ENCODE peak calls at places on chromosomes 6 and 20, in five cellular contexts. One of them, this sample, is unnamed.

GRCh38 chr20:56409521-56409920 is 2.5 kb upstream of the CASS4 start:
- DNase-seq in neural progenitor cell: no peak
- DNase-seq in endothelial cell of umbilical vein: no peak
- DNase-seq in DND-41: no peak
- DNase-seq in fibroblast of lung: no peak
- DNase-seq in this sample: no peak

GRCh38 chr20:51021067-51022025 is 1.6 kb downstream of the KCNG1 start:
- DNase-seq in DND-41: no peak
- DNase-seq in neural progenitor cell: peak
- DNase-seq in endothelial cell of umbilical vein: no peak
- DNase-seq in fibroblast of lung: peak
- DNase-seq in this sample: peak

GRCh38 chr6:151148111-151148510 is 91.7 kb upstream of the AKAP12 start:
- DNase-seq in neural progenitor cell: no peak
- DNase-seq in fibroblast of lung: no peak
- DNase-seq in endothelial cell of umbilical vein: no peak
- DNase-seq in DND-41: no peak
- DNase-seq in this sample: no peak

GRCh38 chr6:80639243-80639642 is 532.8 kb downstream of the BCKDHB start:
- DNase-seq in neural progenitor cell: no peak
- DNase-seq in fibroblast of lung: peak
- DNase-seq in endothelial cell of umbilical vein: no peak
- DNase-seq in DND-41: no peak
- DNase-seq in this sample: peak

GRCh38 chr6:25456249-25456648 is 177.1 kb downstream of the CARMIL1 start:
- DNase-seq in neural progenitor cell: no peak
- DNase-seq in DND-41: no peak
- DNase-seq in fibroblast of lung: no peak
- DNase-seq in endothelial cell of umbilical vein: no peak
- DNase-seq in this sample: no peak

GRCh38 chr6:142696123-142696522 is 248.9 kb downstream of the HIVEP2 start:
- DNase-seq in neural progenitor cell: no peak
- DNase-seq in endothelial cell of umbilical vein: no peak
- DNase-seq in DND-41: no peak
- DNase-seq in fibroblast of lung: no peak
- DNase-seq in this sample: no peak

GRCh38 chr20:59446361-59446760 is 145.9 kb downstream of the EDN3 start:
- DNase-seq in endothelial cell of umbilical vein: no peak
- DNase-seq in fibroblast of lung: no peak
- DNase-seq in neural progenitor cell: no peak
- DNase-seq in DND-41: no peak
- DNase-seq in this sample: no peak

GRCh38 chr20:53070714-53071392 is 98.7 kb downstream of the TSHZ2 start:
- DNase-seq in fibroblast of lung: peak
- DNase-seq in DND-41: no peak
- DNase-seq in neural progenitor cell: peak
- DNase-seq in endothelial cell of umbilical vein: peak
- DNase-seq in this sample: peak

GRCh38 chr20:50655325-50655880 is 35.9 kb downstream of the RIPOR3 start:
- DNase-seq in neural progenitor cell: peak
- DNase-seq in DND-41: no peak
- DNase-seq in fibroblast of lung: peak
- DNase-seq in endothelial cell of umbilical vein: no peak
- DNase-seq in this sample: peak

GRCh38 chr6:53539561-53539960 is 5.3 kb downstream of the GCLC start:
- DNase-seq in endothelial cell of umbilical vein: no peak
- DNase-seq in neural progenitor cell: no peak
- DNase-seq in DND-41: no peak
- DNase-seq in fibroblast of lung: no peak
- DNase-seq in this sample: no peak

GRCh38 chr6:16725145-16725864 is 36.0 kb downstream of the ATXN1 start:
- DNase-seq in fibroblast of lung: peak
- DNase-seq in DND-41: no peak
- DNase-seq in neural progenitor cell: no peak
- DNase-seq in endothelial cell of umbilical vein: peak
- DNase-seq in this sample: peak

GRCh38 chr6:163965426-163966348 is 551.2 kb downstream of the QKI start:
- DNase-seq in endothelial cell of umbilical vein: peak
- DNase-seq in DND-41: no peak
- DNase-seq in fibroblast of lung: peak
- DNase-seq in neural progenitor cell: no peak
- DNase-seq in this sample: peak

GRCh38 chr6:162056745-162057144 is 670.8 kb downstream of the PRKN start:
- DNase-seq in endothelial cell of umbilical vein: no peak
- DNase-seq in fibroblast of lung: peak
- DNase-seq in DND-41: no peak
- DNase-seq in neural progenitor cell: peak
- DNase-seq in this sample: peak

GRCh38 chr6:109523478-109523877 is 40.5 kb upstream of the ZBTB24 start:
- DNase-seq in neural progenitor cell: no peak
- DNase-seq in fibroblast of lung: peak
- DNase-seq in endothelial cell of umbilical vein: no peak
- DNase-seq in DND-41: no peak
- DNase-seq in this sample: peak

GRCh38 chr6:117352466-117353081 is 73.2 kb downstream of the ROS1 start:
- DNase-seq in neural progenitor cell: no peak
- DNase-seq in fibroblast of lung: peak
- DNase-seq in DND-41: no peak
- DNase-seq in endothelial cell of umbilical vein: peak
- DNase-seq in this sample: peak

GRCh38 chr20:23776067-23776771 is 25.5 kb upstream of the CST1 start:
- DNase-seq in neural progenitor cell: peak
- DNase-seq in fibroblast of lung: no peak
- DNase-seq in endothelial cell of umbilical vein: no peak
- DNase-seq in DND-41: no peak
- DNase-seq in this sample: no peak

GRCh38 chr6:125844989-125845388 is 54.2 kb downstream of the NCOA7 start:
- DNase-seq in DND-41: no peak
- DNase-seq in neural progenitor cell: no peak
- DNase-seq in endothelial cell of umbilical vein: peak
- DNase-seq in fibroblast of lung: no peak
- DNase-seq in this sample: no peak

GRCh38 chr6:67640462-67640861 is 994.6 kb upstream of the ADGRB3 start:
- DNase-seq in endothelial cell of umbilical vein: peak
- DNase-seq in fibroblast of lung: peak
- DNase-seq in DND-41: no peak
- DNase-seq in neural progenitor cell: no peak
- DNase-seq in this sample: peak

GRCh38 chr6:142897659-142898058 is 47.3 kb downstream of the HIVEP2 start:
- DNase-seq in neural progenitor cell: no peak
- DNase-seq in fibroblast of lung: no peak
- DNase-seq in DND-41: no peak
- DNase-seq in endothelial cell of umbilical vein: no peak
- DNase-seq in this sample: no peak

GRCh38 chr6:122692807-122693580 is 82.8 kb downstream of the PKIB start:
- DNase-seq in fibroblast of lung: no peak
- DNase-seq in DND-41: no peak
- DNase-seq in neural progenitor cell: no peak
- DNase-seq in endothelial cell of umbilical vein: no peak
- DNase-seq in this sample: no peak

GRCh38 chr6:33663028-33663427 is 41.9 kb downstream of the ITPR3 start:
- DNase-seq in endothelial cell of umbilical vein: no peak
- DNase-seq in DND-41: no peak
- DNase-seq in neural progenitor cell: no peak
- DNase-seq in fibroblast of lung: no peak
- DNase-seq in this sample: no peak

DNA sequence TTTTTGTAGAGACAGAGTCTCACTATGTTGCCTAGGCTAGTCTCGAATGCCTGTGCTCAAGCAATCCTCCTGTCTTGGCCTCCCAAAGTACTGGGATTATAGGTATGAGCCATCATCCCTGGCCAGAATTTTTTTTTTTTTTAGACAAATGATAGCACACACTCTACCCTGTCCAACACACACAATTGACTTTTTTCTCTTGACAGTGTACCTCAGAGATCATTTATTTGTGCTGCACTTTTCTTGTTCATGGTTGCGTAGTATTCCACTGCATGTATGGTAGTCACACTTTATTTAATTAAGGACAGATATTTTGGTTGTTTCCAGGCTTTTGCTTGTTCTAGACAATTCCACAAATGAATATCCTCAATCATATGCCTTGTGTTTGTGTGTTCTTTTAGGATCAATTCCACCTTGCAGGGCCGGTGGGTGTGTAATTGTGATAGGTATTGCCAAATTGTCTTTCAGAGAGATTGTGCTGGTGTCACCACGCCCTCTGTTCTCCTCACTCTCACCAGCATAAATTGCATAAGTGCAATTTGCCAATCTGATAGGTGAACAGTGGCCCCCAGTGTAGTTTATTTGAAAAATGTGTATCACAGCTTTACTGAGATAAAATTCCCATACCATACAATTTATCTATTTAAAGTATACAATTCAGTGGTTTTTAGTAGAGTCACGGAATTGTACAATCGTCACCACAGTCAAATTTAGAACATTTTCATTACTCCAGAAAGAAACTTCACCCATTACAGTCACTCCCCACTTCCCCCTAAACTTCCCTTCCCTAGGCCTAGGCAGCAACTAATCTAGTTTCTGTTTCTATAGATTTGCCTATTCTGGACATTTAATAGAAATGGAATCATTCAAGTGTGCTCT is 20.1 kb downstream of the SRC start:
- DNase-seq in endothelial cell of umbilical vein: no peak
- DNase-seq in fibroblast of lung: no peak
- DNase-seq in DND-41: no peak
- DNase-seq in neural progenitor cell: no peak
- DNase-seq in this sample: no peak
- H3K9ac ChIP-seq in endothelial cell of umbilical vein: no peak
- H3K9ac ChIP-seq in fibroblast of lung: no peak
- H3K9ac ChIP-seq in DND-41: no peak
- H3K9ac ChIP-seq in neural progenitor cell: no peak
- H3K9ac ChIP-seq in this sample: no peak

GRCh38 chr6:83633609-83634008 is 75.3 kb downstream of the SNAP91 start:
- DNase-seq in endothelial cell of umbilical vein: no peak
- DNase-seq in neural progenitor cell: no peak
- DNase-seq in fibroblast of lung: no peak
- DNase-seq in DND-41: no peak
- DNase-seq in this sample: no peak
- H2AFZ ChIP-seq in endothelial cell of umbilical vein: no peak
- H2AFZ ChIP-seq in neural progenitor cell: no peak
- H2AFZ ChIP-seq in fibroblast of lung: no peak
- H2AFZ ChIP-seq in DND-41: no peak
- H2AFZ ChIP-seq in this sample: no peak

GRCh38 chr6:3848380-3848779 is 793 bp upstream of the FAM50B start:
- DNase-seq in fibroblast of lung: peak
- DNase-seq in neural progenitor cell: no peak
- DNase-seq in endothelial cell of umbilical vein: no peak
- DNase-seq in DND-41: no peak
- DNase-seq in this sample: no peak

GRCh38 chr6:3851839-3852238 is 2.7 kb downstream of the FAM50B start:
- DNase-seq in DND-41: no peak
- DNase-seq in fibroblast of lung: no peak
- DNase-seq in endothelial cell of umbilical vein: no peak
- DNase-seq in neural progenitor cell: no peak
- DNase-seq in this sample: no peak

GRCh38 chr6:3848925-3849605 is at the start of gene FAM50B:
- DNase-seq in neural progenitor cell: peak
- DNase-seq in endothelial cell of umbilical vein: peak
- DNase-seq in fibroblast of lung: peak
- DNase-seq in DND-41: peak
- DNase-seq in this sample: peak

GRCh38 chr6:3850451-3851203 is 1.5 kb downstream of the FAM50B start:
- DNase-seq in DND-41: no peak
- DNase-seq in neural progenitor cell: no peak
- DNase-seq in fibroblast of lung: no peak
- DNase-seq in endothelial cell of umbilical vein: no peak
- DNase-seq in this sample: no peak

DNA sequence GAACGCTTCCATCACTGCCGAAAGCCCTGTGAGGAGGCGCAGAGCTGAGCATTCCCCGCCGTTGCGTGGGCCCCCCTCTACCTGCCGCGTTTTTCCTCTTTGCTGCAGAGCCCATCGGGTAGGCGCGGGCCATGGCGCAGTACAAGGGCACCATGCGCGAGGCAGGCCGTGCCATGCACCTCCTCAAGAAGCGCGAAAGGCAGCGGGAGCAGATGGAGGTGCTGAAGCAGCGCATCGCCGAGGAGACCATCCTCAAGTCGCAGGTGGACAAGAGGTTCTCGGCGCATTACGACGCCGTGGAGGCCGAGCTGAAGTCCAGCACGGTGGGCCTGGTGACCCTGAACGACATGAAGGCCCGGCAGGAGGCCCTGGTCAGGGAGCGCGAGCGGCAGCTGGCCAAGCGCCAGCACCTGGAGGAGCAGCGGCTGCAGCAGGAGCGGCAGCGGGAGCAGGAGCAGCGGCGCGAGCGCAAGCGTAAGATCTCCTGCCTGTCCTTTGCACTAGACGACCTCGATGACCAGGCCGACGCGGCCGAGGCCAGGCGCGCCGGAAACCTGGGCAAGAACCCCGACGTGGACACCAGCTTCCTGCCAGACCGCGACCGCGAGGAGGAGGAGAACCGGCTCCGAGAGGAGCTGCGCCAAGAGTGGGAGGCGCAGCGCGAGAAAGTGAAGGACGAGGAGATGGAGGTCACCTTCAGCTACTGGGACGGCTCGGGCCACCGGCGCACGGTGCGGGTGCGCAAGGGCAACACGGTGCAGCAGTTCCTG is 693 bp downstream of the FAM50B start:
- DNase-seq in DND-41: no peak
- DNase-seq in neural progenitor cell: no peak
- DNase-seq in endothelial cell of umbilical vein: peak
- DNase-seq in fibroblast of lung: peak
- DNase-seq in this sample: peak
- H3K4me3 ChIP-seq in DND-41: no peak
- H3K4me3 ChIP-seq in neural progenitor cell: peak
- H3K4me3 ChIP-seq in endothelial cell of umbilical vein: peak
- H3K4me3 ChIP-seq in fibroblast of lung: peak
- H3K4me3 ChIP-seq in this sample: peak

GRCh38 chr6:11605507-11605905 is 68.0 kb downstream of the TMEM170B start:
- DNase-seq in DND-41: no peak
- DNase-seq in neural progenitor cell: peak
- DNase-seq in fibroblast of lung: no peak
- DNase-seq in endothelial cell of umbilical vein: peak
- DNase-seq in this sample: no peak

GRCh38 chr6:11604215-11604614 is 66.7 kb downstream of the TMEM170B start:
- DNase-seq in fibroblast of lung: no peak
- DNase-seq in DND-41: no peak
- DNase-seq in neural progenitor cell: no peak
- DNase-seq in endothelial cell of umbilical vein: no peak
- DNase-seq in this sample: no peak

GRCh38 chr6:11607381-11607780 is 69.8 kb downstream of the TMEM170B start:
- DNase-seq in endothelial cell of umbilical vein: peak
- DNase-seq in DND-41: no peak
- DNase-seq in neural progenitor cell: no peak
- DNase-seq in fibroblast of lung: peak
- DNase-seq in this sample: peak

GRCh38 chr6:11604836-11605506 is 67.4 kb downstream of the TMEM170B start:
- DNase-seq in DND-41: no peak
- DNase-seq in fibroblast of lung: no peak
- DNase-seq in endothelial cell of umbilical vein: no peak
- DNase-seq in neural progenitor cell: no peak
- DNase-seq in this sample: no peak

GRCh38 chr6:11606287-11606686 is 68.7 kb downstream of the TMEM170B start:
- DNase-seq in endothelial cell of umbilical vein: peak
- DNase-seq in neural progenitor cell: no peak
- DNase-seq in fibroblast of lung: no peak
- DNase-seq in DND-41: no peak
- DNase-seq in this sample: no peak
- H3K9ac ChIP-seq in endothelial cell of umbilical vein: peak
- H3K9ac ChIP-seq in neural progenitor cell: no peak
- H3K9ac ChIP-seq in fibroblast of lung: no peak
- H3K9ac ChIP-seq in DND-41: no peak
- H3K9ac ChIP-seq in this sample: no peak

GRCh38 chr20:10793741-10794140 is 119.9 kb upstream of the JAG1 start:
- DNase-seq in DND-41: no peak
- DNase-seq in neural progenitor cell: peak
- DNase-seq in fibroblast of lung: no peak
- DNase-seq in endothelial cell of umbilical vein: no peak
- DNase-seq in this sample: no peak
- H2AFZ ChIP-seq in DND-41: no peak
- H2AFZ ChIP-seq in neural progenitor cell: peak
- H2AFZ ChIP-seq in fibroblast of lung: no peak
- H2AFZ ChIP-seq in endothelial cell of umbilical vein: no peak
- H2AFZ ChIP-seq in this sample: peak

This sample was measured in astrocyte.